ENCODE peak calls at places on chromosomes 3 and 15, in four cellular contexts. B, F, L and K are unnamed samples.

GRCh38 chr3:13280856-13281656 is 139.1 kb downstream of the NUP210 start:
- DNase-seq in L (no peak), F (no peak), B (peak), K (no peak)

GRCh38 chr3:73056365-73057150 is 4.9 kb upstream of the EBLN2 start:
- DNase-seq in L (no peak), B (no peak), F (peak), K (peak)

GRCh38 chr3:150407818-150408231 is 273 bp upstream of the TSC22D2 start:
- DNase-seq in B (peak), F (no peak), L (no peak), K (peak)

GRCh38 chr3:186955898-186956696 is 25.8 kb downstream of the ST6GAL1 start:
- DNase-seq in L (no peak), B (no peak), F (no peak), K (no peak)

GRCh38 chr15:82040862-82041261 is 5.0 kb downstream of the MEX3B start:
- DNase-seq in B (no peak), L (peak), F (no peak), K (no peak)

GRCh38 chr3:126939347-126939735 is 43.6 kb upstream of the PLXNA1 start:
- DNase-seq in L (no peak), F (peak), B (no peak), K (no peak)

GRCh38 chr3:128663151-128663550 is 12.5 kb upstream of the RPN1 start:
- DNase-seq in F (no peak), B (no peak), L (no peak), K (no peak)

GRCh38 chr3:72238341-72238740 is 453.4 kb upstream of the PROK2 start:
- DNase-seq in L (no peak), F (no peak), B (no peak), K (no peak)

GRCh38 chr15:83653639-83654378 is at the start of gene ADAMTSL3:
- DNase-seq in F (peak), L (no peak), B (no peak), K (peak)

GRCh38 chr3:13188380-13188779 is 115.2 kb upstream of the IQSEC1 start:
- DNase-seq in F (no peak), L (no peak), B (no peak), K (no peak)

GRCh38 chr3:98542623-98543022 is 10.8 kb downstream of the GPR15 start:
- DNase-seq in F (no peak), L (no peak), B (no peak), K (no peak)

GRCh38 chr3:189907803-189908202 is 212.9 kb downstream of the P3H2 start:
- DNase-seq in F (no peak), L (no peak), B (no peak), K (no peak)

GRCh38 chr3:139894638-139894989 is 40.4 kb upstream of the CLSTN2 start:
- DNase-seq in B (no peak), L (peak), F (no peak), K (no peak)

GRCh38 chr15:96340611-96341464 is 10.3 kb downstream of the NR2F2 start:
- DNase-seq in F (peak), L (peak), B (no peak), K (peak)

GRCh38 chr15:67479781-67480180 is 41.1 kb upstream of the C15orf61 start:
- DNase-seq in L (no peak), B (no peak), F (peak), K (peak)

GRCh38 chr15:60612400-60613048 is 133.6 kb upstream of the ICE2 start:
- DNase-seq in L (no peak), F (peak), B (no peak), K (no peak)

GRCh38 chr3:129622933-129623332 is 16.5 kb upstream of the PLXND1 start:
- DNase-seq in L (no peak), F (no peak), B (no peak), K (no peak)